ENCODE peak calls at places on chromosomes 13 and 19, in eight cellular contexts. K, M, P, S, V, H, L and B are unnamed samples.

GRCh38 chr19:6674868-6675305 is 4.9 kb upstream of the TNFSF14 start:
- DNase-seq in K (peak; percentile 82), M (peak; percentile 85), P (no peak), S (peak; percentile 67), V (peak; percentile 75), H (no peak), L (peak; percentile 28), B (no peak)

GRCh38 chr13:22076658-22077057 is 405.8 kb downstream of the FGF9 start:
- DNase-seq in K (no peak), M (no peak), P (no peak), S (no peak), V (no peak), H (no peak), L (no peak), B (no peak)

GRCh38 chr19:5403968-5404640 is 51.1 kb upstream of the ZNRF4 start:
- DNase-seq in K (peak; percentile 94), M (peak; percentile 74), P (peak; percentile 46), S (peak; percentile 49), V (peak; percentile 89), H (peak; percentile 54), L (peak; percentile 64), B (peak; percentile 96)

GRCh38 chr13:111183087-111183645 is 68.1 kb downstream of the ARHGEF7 start:
- DNase-seq in K (no peak), M (no peak), P (no peak), S (no peak), V (no peak), H (no peak), L (no peak), B (no peak)

GRCh38 chr19:33767898-33768413 is 28.7 kb upstream of the KCTD15 start:
- DNase-seq in K (peak; percentile 33), M (no peak), P (no peak), S (no peak), V (peak; percentile 24), H (no peak), L (no peak), B (no peak)

GRCh38 chr19:11324079-11324661 is 15.3 kb downstream of the RAB3D start:
- DNase-seq in K (peak; percentile 98), M (peak; percentile 70), P (peak; percentile 92), S (peak; percentile 44), V (peak; percentile 97), H (peak; percentile 77), L (peak; percentile 83), B (peak; percentile 93)

GRCh38 chr13:95921485-95921884 is 131.7 kb downstream of the UGGT2 start:
- DNase-seq in K (no peak), M (no peak), P (no peak), S (no peak), V (no peak), H (no peak), L (no peak), B (no peak)

GRCh38 chr13:21015284-21015683 is 46.1 kb downstream of the LATS2 start:
- DNase-seq in K (peak; percentile 34), M (no peak), P (no peak), S (no peak), V (no peak), H (no peak), L (no peak), B (no peak)

GRCh38 chr13:100235311-100235901 is 146.5 kb downstream of the PCCA start:
- DNase-seq in K (peak; percentile 66), M (peak; percentile 41), P (peak; percentile 31), S (no peak), V (peak; percentile 68), H (no peak), L (peak; percentile 70), B (no peak)

GRCh38 chr19:3243851-3244700 is 19.6 kb downstream of the CELF5 start:
- DNase-seq in K (peak; percentile 68), M (no peak), P (peak; percentile 1), S (no peak), V (peak; percentile 39), H (no peak), L (no peak), B (no peak)

GRCh38 chr13:94333131-94333820 is 146.2 kb downstream of the DCT start:
- DNase-seq in K (no peak), M (no peak), P (no peak), S (no peak), V (no peak), H (no peak), L (no peak), B (no peak)

GRCh38 chr13:21435710-21436151 is 23.4 kb downstream of the ZDHHC20 start:
- DNase-seq in K (peak; percentile 79), M (peak; percentile 65), P (peak; percentile 70), S (peak; percentile 75), V (peak; percentile 83), H (peak; percentile 14), L (peak; percentile 56), B (no peak)

DNA sequence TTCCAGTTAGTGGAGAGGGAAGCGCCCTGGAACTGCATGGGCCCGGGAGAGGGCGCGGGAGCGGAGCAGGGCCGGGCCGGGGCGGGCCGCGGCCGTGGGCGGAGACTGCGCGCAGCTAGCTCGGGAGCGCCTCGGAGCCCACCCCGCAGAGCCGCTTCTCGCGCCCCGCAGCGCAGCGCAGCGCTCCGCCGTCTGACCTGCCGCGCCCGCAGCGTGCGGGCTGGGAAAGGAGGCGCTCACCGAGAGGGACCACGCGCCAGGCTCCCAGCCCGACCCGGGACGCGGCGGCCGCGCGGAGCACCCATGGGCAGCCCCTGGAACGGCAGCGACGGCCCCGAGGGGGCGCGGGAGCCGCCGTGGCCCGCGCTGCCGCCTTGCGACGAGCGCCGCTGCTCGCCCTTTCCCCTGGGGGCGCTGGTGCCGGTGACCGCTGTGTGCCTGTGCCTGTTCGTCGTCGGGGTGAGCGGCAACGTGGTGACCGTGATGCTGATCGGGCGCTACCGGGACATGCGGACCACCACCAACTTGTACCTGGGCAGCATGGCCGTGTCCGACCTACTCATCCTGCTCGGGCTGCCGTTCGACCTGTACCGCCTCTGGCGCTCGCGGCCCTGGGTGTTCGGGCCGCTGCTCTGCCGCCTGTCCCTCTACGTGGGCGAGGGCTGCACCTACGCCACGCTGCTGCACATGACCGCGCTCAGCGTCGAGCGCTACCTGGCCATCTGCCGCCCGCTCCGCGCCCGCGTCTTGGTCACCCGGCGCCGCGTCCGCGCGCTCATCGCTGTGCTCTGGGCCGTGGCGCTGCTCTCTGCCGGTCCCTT is at the start of gene MLNR:
- DNase-seq in K (peak; percentile 49), M (peak; percentile 43), P (no peak), S (no peak), V (peak; percentile 32), H (no peak), L (no peak), B (no peak)
- TF ChIP-seq CTCF in K (no peak), M (no peak), P (peak; percentile 5), S (peak; percentile 41), V (no peak), H (peak; percentile 10), L (no peak), B (no peak)

GRCh38 chr19:21482863-21483276 is 22.5 kb upstream of the ZNF429 start:
- DNase-seq in K (peak; percentile 54), M (peak; percentile 45), P (no peak), S (no peak), V (peak; percentile 48), H (peak; percentile 54), L (no peak), B (no peak)

GRCh38 chr19:21487969-21488368 is 17.4 kb upstream of the ZNF429 start:
- DNase-seq in K (no peak), M (no peak), P (no peak), S (no peak), V (no peak), H (no peak), L (no peak), B (no peak)

GRCh38 chr19:21484631-21485030 is 20.8 kb upstream of the ZNF429 start:
- DNase-seq in K (no peak), M (no peak), P (no peak), S (no peak), V (no peak), H (no peak), L (no peak), B (no peak)

DNA sequence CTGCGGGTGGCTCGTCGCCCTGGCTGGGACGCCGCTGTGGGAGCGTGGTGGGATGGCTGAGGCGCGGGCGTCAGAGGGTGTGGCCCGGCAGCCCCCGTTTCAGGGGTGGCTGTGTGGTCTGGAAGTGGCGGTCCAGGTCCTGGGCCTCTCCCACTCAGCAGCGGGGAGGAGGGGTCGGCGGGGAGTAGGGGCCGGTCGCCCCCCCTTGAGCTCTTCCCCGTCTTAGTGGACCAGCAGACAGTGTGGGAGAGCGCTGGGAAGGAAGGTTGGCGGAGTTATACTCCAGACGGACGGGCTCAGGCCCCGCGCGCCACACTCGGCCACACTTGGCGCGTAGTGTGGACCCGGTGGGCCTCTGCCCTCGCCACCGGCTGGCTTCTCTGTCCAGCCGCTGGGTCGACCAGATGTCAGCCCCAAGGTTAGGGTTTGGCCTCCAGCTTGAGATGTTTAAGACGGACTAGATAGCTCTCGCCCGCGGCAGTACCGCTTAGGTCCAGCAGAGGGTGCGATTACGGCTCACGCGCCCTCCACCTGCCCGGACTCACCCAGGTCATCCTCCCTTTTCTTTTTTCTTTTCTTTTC is 21.7 kb upstream of the ZNF429 start:
- DNase-seq in K (peak; percentile 16), M (peak; percentile 50), P (no peak), S (no peak), V (peak; percentile 22), H (peak; percentile 38), L (peak; percentile 20), B (no peak)
- TF ChIP-seq CTCF in K (peak; percentile 30), M (peak; percentile 49), P (peak; percentile 39), S (peak; percentile 56), V (peak; percentile 48), H (peak; percentile 19), L (peak; percentile 58), B (peak; percentile 33)

GRCh38 chr13:51784097-51784496 is 19.9 kb downstream of the DHRS12 start:
- DNase-seq in K (no peak), M (no peak), P (no peak), S (no peak), V (no peak), H (no peak), L (no peak), B (no peak)

GRCh38 chr13:51783432-51784094 is 20.4 kb downstream of the DHRS12 start:
- DNase-seq in K (no peak), M (no peak), P (no peak), S (no peak), V (no peak), H (no peak), L (no peak), B (no peak)

GRCh38 chr13:51780099-51780498 is 23.9 kb downstream of the DHRS12 start:
- DNase-seq in K (no peak), M (no peak), P (no peak), S (no peak), V (no peak), H (no peak), L (no peak), B (no peak)

GRCh38 chr13:51782026-51782710 is 21.8 kb downstream of the DHRS12 start:
- DNase-seq in K (no peak), M (no peak), P (no peak), S (no peak), V (no peak), H (no peak), L (no peak), B (no peak)

GRCh38 chr13:51781246-51782022 is 22.5 kb downstream of the DHRS12 start:
- DNase-seq in K (peak; percentile 34), M (peak; percentile 48), P (no peak), S (no peak), V (peak; percentile 33), H (no peak), L (no peak), B (no peak)
- TF ChIP-seq CTCF in K (peak; percentile 41), M (peak; percentile 40), P (peak; percentile 39), S (no peak), V (peak; percentile 31), H (no peak), L (no peak), B (peak; percentile 46)

DNA sequence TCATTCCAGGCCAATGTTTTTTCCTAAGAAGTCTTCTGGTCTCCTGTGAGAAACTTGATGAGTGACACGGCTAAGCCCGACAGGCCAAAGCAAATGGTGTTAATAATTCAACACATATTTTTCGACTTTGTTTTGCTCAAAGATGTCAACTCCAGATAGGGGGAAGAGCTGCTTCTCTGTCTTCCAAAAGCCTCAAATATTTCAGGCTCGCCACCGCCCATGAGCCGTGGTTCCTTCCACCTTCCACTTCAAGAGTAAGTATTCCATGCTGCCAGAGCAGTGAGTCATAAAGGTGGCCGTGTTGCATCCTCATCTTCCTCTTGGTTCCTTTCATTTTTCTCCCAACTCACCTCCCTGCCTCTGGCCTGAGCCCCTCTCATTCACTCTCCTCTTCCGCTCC is 272.6 kb downstream of the EFNB2 start:
- DNase-seq in K (no peak), M (no peak), P (no peak), S (no peak), V (no peak), H (no peak), L (no peak), B (no peak)
- TF ChIP-seq CTCF in K (no peak), M (no peak), P (no peak), S (no peak), V (no peak), H (no peak), L (no peak), B (no peak)